ENCODE peak calls at places on chromosome 7, in six cellular contexts. Z is AG09319; X is fibroblast of gingiva; L is stimulated activated CD4-positive, alpha-beta T cell treated with anti-CD3 and anti-CD28 coated beads, Interleukin-4, amount 100 ng/mL, for 48 hours; J is OCI-LY7; Q is osteocyte. S is an unnamed sample.

GRCh38 chr7:25897261-25897782 is 254.7 kb upstream of the NFE2L3 start:
- DNase-seq in Q (no peak), Z (no peak), J (no peak), X (no peak), L (no peak), S (no peak)

GRCh38 chr7:151275813-151276577 is 27.5 kb upstream of the SMARCD3 start:
- DNase-seq in L (no peak), J (no peak), Q (no peak), Z (no peak), X (no peak), S (no peak)

GRCh38 chr7:1422512-1423265 is 36.6 kb downstream of the MICALL2 start:
- DNase-seq in X (no peak), Z (no peak), L (no peak), J (no peak), Q (no peak), S (no peak)

GRCh38 chr7:4787947-4788626 is 12.7 kb downstream of the AP5Z1 start:
- DNase-seq in Z (no peak), L (no peak), X (no peak), Q (no peak), J (no peak), S (no peak)

GRCh38 chr7:158377800-158378623 is 209.6 kb downstream of the PTPRN2 start:
- DNase-seq in Q (no peak), X (no peak), L (no peak), Z (no peak), J (no peak), S (no peak)

GRCh38 chr7:30974605-30975256 is 11.0 kb downstream of the GHRHR start:
- DNase-seq in L (peak), X (peak), J (peak), Z (peak), Q (no peak), S (peak)

GRCh38 chr7:18457832-18458231 is 37.7 kb upstream of the HDAC9 start:
- DNase-seq in L (no peak), X (no peak), Q (no peak), J (no peak), Z (no peak), S (no peak)

GRCh38 chr7:104327963-104328307 is 468 bp upstream of the LHFPL3 start:
- DNase-seq in J (no peak), X (no peak), L (no peak), Q (no peak), Z (no peak), S (no peak)